ENCODE peak calls at places on chromosomes 11 and 22, in ten cellular contexts. J, B, E, N, P, X, M, D, R and Z are unnamed samples. For H3K36me3, the result is how much of the 10 kb centered on the place peaks cover.

GRCh38 chr11:1876361-1877063 is 15.2 kb downstream of the PRR33 start:
- DNase-seq in X (peak), P (no peak), M (peak), N (no peak), J (peak), D (no peak), R (peak), E (peak), B (peak), Z (no peak)

GRCh38 chr22:41900652-41901312 is 14.1 kb downstream of the SHISA8 start:
- DNase-seq in R (no peak), B (no peak), M (no peak), E (no peak), P (no peak), N (no peak), J (no peak), D (no peak), X (no peak), Z (no peak)

GRCh38 chr22:17969732-17970131 is 54.6 kb downstream of the MICAL3 start:
- DNase-seq in P (no peak), M (no peak), E (no peak), J (no peak), X (no peak), N (no peak), D (peak), R (peak), B (peak), Z (peak)

GRCh38 chr11:125874556-125875124 is 12.8 kb upstream of the HYLS1 start:
- DNase-seq in D (peak), N (peak), M (peak), X (peak), E (peak), J (peak), B (peak), R (peak), P (peak), Z (peak)

GRCh38 chr11:14969922-14970323 is 2.2 kb downstream of the CALCA start:
- DNase-seq in E (peak), N (peak), J (peak), M (peak), P (peak), X (peak), D (no peak), B (peak), R (no peak), Z (peak)

GRCh38 chr11:126403039-126403438 is 47.6 kb downstream of the ST3GAL4 start:
- DNase-seq in X (no peak), J (no peak), P (no peak), R (no peak), M (no peak), E (peak), N (no peak), B (no peak), D (peak), Z (peak)

GRCh38 chr11:63573881-63574855 is 11.0 kb upstream of the PLAAT2 start:
- DNase-seq in B (peak), J (no peak), R (peak), E (peak), N (peak), D (peak), X (peak), M (peak), P (no peak), Z (peak)

GRCh38 chr11:34332524-34332923 is 25.3 kb downstream of the ABTB2 start:
- DNase-seq in X (no peak), M (no peak), N (no peak), P (no peak), E (no peak), R (no peak), D (no peak), J (no peak), B (no peak), Z (no peak)

DNA sequence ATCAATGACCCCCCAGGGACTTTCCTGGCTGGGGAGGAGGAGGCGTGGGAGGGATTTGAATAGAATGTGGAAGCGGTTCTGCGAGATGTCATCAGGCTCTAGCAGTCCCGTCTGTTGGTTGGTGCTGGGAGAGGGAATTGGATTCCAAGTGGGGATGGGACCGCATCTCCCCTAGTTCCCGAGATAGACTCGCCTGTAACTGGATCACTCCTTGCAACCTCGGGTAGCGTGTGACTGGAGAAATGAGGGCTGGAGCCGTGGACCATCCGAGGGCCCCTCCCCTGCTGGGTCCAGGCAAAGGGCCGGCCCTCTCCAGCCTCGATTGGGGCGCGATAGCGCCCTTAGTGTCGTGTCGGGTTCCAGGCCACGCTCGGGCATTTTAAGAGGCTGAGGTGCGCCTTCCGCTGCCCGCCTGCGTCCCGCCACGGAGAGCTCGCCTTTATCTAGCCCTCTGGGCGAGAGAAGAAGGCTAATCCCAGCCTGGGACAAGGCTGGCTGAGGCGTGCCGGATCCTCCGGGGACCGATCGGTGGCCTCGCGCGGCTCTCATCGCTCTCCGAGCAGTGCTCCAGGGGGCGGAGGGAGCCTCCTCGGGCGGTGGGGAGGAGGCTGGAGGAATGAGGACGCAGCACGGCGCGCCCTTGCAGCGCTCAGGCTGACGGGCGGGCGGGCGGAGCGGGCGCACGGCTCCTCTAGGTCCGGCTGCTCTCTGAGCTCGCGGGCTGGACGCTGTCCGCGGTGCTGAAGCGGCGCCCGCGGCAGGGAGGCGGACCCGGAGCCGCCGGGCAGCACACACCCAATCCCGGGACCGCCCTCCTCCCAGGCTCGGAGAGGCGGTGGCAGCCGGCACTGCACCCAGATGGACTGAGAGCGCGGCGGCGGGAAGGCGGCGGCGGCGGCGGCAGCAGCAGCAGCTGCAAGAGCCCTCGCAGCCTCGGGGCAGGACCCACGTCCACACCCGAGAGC is 107.8 kb downstream of the OSBP2 start:
- DNase-seq in N (peak), D (peak), B (peak), X (no peak), R (peak), P (peak), J (peak), E (peak), M (peak), Z (peak)
- TF ChIP-seq CTCF in N (peak), D (peak), B (peak), X (no peak), R (peak), P (no peak), J (no peak), E (peak), M (peak), Z (peak)

GRCh38 chr22:25961699-25962098 is 207.6 kb upstream of the SEZ6L start:
- DNase-seq in J (no peak), B (no peak), D (no peak), P (no peak), M (no peak), R (no peak), N (no peak), E (no peak), X (no peak), Z (no peak)

GRCh38 chr22:25962711-25963110 is 206.6 kb upstream of the SEZ6L start:
- DNase-seq in M (no peak), J (no peak), E (no peak), X (no peak), R (no peak), N (no peak), D (no peak), P (no peak), B (no peak), Z (no peak)

GRCh38 chr22:25969286-25969685 is 200.0 kb upstream of the SEZ6L start:
- DNase-seq in J (no peak), N (no peak), D (no peak), B (no peak), R (no peak), X (no peak), E (no peak), M (no peak), P (no peak), Z (no peak)

GRCh38 chr22:25966448-25966913 is 202.8 kb upstream of the SEZ6L start:
- DNase-seq in P (no peak), D (no peak), M (no peak), R (no peak), X (no peak), J (no peak), N (peak), E (no peak), B (no peak), Z (no peak)

DNA sequence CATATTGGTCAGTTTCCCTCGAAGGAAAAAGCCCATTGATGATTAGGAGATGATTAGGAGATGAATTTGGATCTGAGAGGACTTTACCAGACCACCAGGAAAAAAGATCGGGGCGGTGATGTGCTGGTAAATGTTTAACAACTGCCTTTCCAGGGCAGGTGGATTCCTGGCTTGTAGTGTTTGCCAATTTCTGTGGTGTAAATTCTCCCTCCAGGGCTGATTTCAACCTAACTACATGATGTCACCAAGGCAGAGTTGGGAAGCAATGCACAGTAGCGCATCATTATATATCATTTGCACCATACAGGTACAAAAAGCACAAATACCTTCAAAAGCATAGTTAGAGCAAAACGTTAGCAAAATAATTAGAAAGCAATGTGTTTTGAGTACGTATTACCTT is 203.9 kb upstream of the SEZ6L start:
- DNase-seq in R (no peak), J (no peak), B (no peak), E (no peak), N (no peak), P (no peak), X (no peak), M (no peak), D (no peak), Z (no peak)
- H3K36me3 ChIP-seq in R (under half), J (under half), B (under half), E (under half), N (under half), P (under half), X (under half), M (under half), D (under half), Z (under half)

GRCh38 chr22:20298803-20299735 is 20.8 kb downstream of the DGCR6L start:
- DNase-seq in R (peak), J (peak), X (peak), N (peak), D (peak), P (peak), B (peak), M (peak), E (peak), Z (peak)

GRCh38 chr22:20299736-20300136 is 20.1 kb downstream of the DGCR6L start:
- DNase-seq in X (no peak), M (peak), J (no peak), E (no peak), P (no peak), B (no peak), R (no peak), N (no peak), D (peak), Z (peak)

GRCh38 chr22:20296598-20296997 is 23.3 kb downstream of the DGCR6L start:
- DNase-seq in D (no peak), J (no peak), B (no peak), X (no peak), R (no peak), N (no peak), M (peak), E (no peak), P (no peak), Z (no peak)

GRCh38 chr22:20297414-20298109 is 22.3 kb downstream of the DGCR6L start:
- DNase-seq in E (no peak), X (no peak), B (no peak), R (no peak), N (no peak), J (no peak), P (no peak), M (no peak), D (no peak), Z (no peak)

GRCh38 chr22:20298110-20298802 is 21.6 kb downstream of the DGCR6L start:
- DNase-seq in P (no peak), R (no peak), X (no peak), E (no peak), D (peak), M (no peak), N (no peak), B (no peak), J (no peak), Z (no peak)
- H3K4me3 ChIP-seq in P (peak), R (peak), X (no peak), E (peak), D (no peak), M (peak), N (no peak), B (no peak), J (no peak), Z (peak)

DNA sequence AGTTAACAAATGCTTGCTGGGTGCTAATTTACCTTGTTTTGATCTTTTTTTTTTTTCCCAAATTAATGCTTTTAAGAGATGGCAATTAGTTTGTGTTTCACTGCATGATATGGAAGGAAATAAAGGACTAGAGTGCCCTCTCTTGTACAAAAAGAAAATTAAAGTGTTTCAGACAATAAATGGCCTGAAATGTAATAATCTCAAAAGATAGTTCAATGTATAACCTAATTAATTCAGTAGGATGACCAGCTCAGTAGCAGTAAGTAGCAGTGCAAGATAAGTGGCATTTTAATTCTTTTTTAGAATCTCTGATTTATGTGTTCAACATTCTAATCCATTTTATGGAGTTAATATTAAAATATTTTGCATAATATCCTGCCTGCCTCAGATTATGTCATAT is 39.9 kb upstream of the MYO18B start:
- DNase-seq in X (peak), J (peak), B (no peak), R (no peak), N (peak), D (peak), P (no peak), M (no peak), E (no peak), Z (peak)
- TF ChIP-seq CTCF in X (peak), J (peak), B (peak), R (no peak), N (peak), D (peak), P (peak), M (no peak), E (peak), Z (peak)

GRCh38 chr11:70351646-70352045 is 46.7 kb upstream of the CTTN start:
- DNase-seq in N (no peak), R (no peak), J (no peak), E (no peak), P (no peak), B (no peak), D (no peak), M (no peak), X (no peak), Z (no peak)
- H3K36me3 ChIP-seq in N (under half), R (under half), J (under half), E (under half), P (under half), B (under half), D (under half), M (under half), X (half or more), Z (under half)